ENCODE peak calls at places on chromosome 19, in eight cellular contexts. D, P, M, F, O, K, S and C are unnamed samples.

GRCh38 chr19:43625918-43626579 is 6.6 kb upstream of the ZNF428 start:
- DNase-seq in D (no peak), P (no peak), M (no peak), F (no peak), O (no peak), K (no peak), S (peak; percentile 82), C (peak; percentile 56)

GRCh38 chr19:55684946-55685681 is 10.1 kb downstream of the EPN1 start:
- DNase-seq in D (no peak), P (no peak), M (no peak), F (no peak), O (no peak), K (no peak), S (no peak), C (no peak)

GRCh38 chr19:17282488-17283256 is 971 bp downstream of the ANKLE1 start:
- DNase-seq in D (peak; percentile 73), P (peak; percentile 93), M (peak; percentile 80), F (peak; percentile 62), O (peak; percentile 70), K (peak; percentile 68), S (peak; percentile 94), C (peak; percentile 73)

GRCh38 chr19:28633223-28634030 is 579.5 kb downstream of the UQCRFS1 start:
- DNase-seq in D (peak; percentile 14), P (peak; percentile 31), M (peak; percentile 43), F (peak; percentile 1), O (peak; percentile 9), K (peak; percentile 78), S (peak; percentile 79), C (peak; percentile 82)

GRCh38 chr19:11480927-11481776 is at the start of gene ELAVL3:
- DNase-seq in D (no peak), P (peak; percentile 42), M (no peak), F (no peak), O (no peak), K (no peak), S (peak; percentile 83), C (peak; percentile 13)

GRCh38 chr19:50003810-50004419 is 21.3 kb downstream of the VRK3 start:
- DNase-seq in D (no peak), P (peak; percentile 78), M (peak; percentile 86), F (peak; percentile 97), O (no peak), K (peak; percentile 98), S (no peak), C (peak; percentile 34)

GRCh38 chr19:6229951-6230712 is 49.6 kb downstream of the MLLT1 start:
- DNase-seq in D (no peak), P (no peak), M (no peak), F (no peak), O (no peak), K (no peak), S (peak; percentile 7), C (no peak)

GRCh38 chr19:16660763-16661479 is at the start of gene TMEM38A:
- DNase-seq in D (peak; percentile 13), P (peak; percentile 70), M (peak; percentile 49), F (no peak), O (peak; percentile 8), K (no peak), S (peak; percentile 75), C (no peak)